ENCODE peak calls at places on chromosome 19, in six cellular contexts. V, P, T, D, R and O are unnamed samples.

GRCh38 chr19:17751103-17751911 is at the start of gene FCHO1:
- DNase-seq in V (peak), P (no peak), T (no peak), D (no peak), R (no peak), O (no peak)

GRCh38 chr19:51552996-51553725 is 17.9 kb upstream of the ZNF175 start:
- DNase-seq in V (peak), P (no peak), T (peak), D (peak), R (no peak), O (peak)

GRCh38 chr19:38669532-38669931 is 22.1 kb downstream of the ACTN4 start:
- DNase-seq in V (no peak), P (no peak), T (no peak), D (no peak), R (no peak), O (no peak)

GRCh38 chr19:29704562-29705558 is 10.2 kb downstream of the C19orf12 start:
- DNase-seq in V (no peak), P (no peak), T (no peak), D (no peak), R (no peak), O (no peak)

GRCh38 chr19:41700381-41701195 is 7.8 kb upstream of the CEACAM5 start:
- DNase-seq in V (no peak), P (no peak), T (no peak), D (no peak), R (no peak), O (no peak)

GRCh38 chr19:5001547-5002131 is 32.7 kb downstream of the KDM4B start:
- DNase-seq in V (no peak), P (no peak), T (no peak), D (peak), R (no peak), O (no peak)

GRCh38 chr19:28652790-28653189 is 560.2 kb downstream of the UQCRFS1 start:
- DNase-seq in V (no peak), P (no peak), T (no peak), D (no peak), R (no peak), O (no peak)

GRCh38 chr19:15280915-15281683 is 48.9 kb upstream of the EPHX3 start:
- DNase-seq in V (peak), P (peak), T (peak), D (peak), R (no peak), O (peak)

GRCh38 chr19:1469936-1470863 is 8.8 kb downstream of the C19orf25 start:
- DNase-seq in V (peak), P (no peak), T (no peak), D (no peak), R (no peak), O (peak)
- TF ChIP-seq CTCF in V (no peak), P (no peak), T (no peak), D (no peak), R (no peak), O (no peak)

GRCh38 chr19:49869484-49870308 is 2.3 kb upstream of the PNKP start:
- DNase-seq in V (peak), P (peak), T (peak), D (peak), R (peak), O (peak)
- TF ChIP-seq CTCF in V (peak), P (no peak), T (no peak), D (no peak), R (peak), O (no peak)

GRCh38 chr19:10836478-10837325 is 690 bp upstream of the TMED1 start:
- DNase-seq in V (peak), P (peak), T (no peak), D (peak), R (peak), O (peak)
- TF ChIP-seq CTCF in V (no peak), P (no peak), T (no peak), D (no peak), R (no peak), O (no peak)

DNA sequence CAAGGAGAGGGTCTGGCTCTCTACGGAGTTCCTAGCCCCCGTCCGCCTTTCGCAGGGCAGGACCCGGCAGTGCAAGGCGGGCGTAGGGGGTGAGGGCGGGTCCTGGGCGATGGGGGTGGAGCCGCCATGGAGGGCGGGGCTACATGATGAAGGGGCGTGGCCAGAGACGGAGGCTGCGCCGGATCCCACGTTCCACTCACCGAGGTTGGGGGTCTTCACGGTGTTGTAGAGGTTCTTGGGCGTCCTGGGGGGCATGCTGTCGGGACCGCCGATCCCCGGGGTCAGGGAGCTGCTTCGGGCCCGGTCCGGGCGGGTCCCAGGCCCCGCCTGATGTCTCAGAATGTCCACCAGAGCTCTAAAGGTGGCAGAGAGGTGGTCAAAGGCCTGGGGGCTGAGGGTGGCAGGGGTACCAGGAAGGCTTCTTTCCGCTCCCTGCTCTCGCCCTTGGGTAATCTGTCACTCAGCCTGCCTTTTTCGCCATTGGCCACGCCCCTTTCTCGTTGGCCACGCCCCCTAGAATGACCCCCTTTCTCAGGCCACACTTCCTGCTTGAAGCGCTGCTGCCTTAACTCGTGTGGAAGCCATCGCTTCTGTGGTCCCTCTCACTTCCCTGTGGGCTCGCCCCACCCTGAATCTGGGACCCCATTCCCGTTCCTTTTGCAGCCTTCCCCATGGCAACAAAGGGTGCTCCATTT is 2.5 kb downstream of the SHISA7 start:
- DNase-seq in V (no peak), P (no peak), T (no peak), D (no peak), R (no peak), O (no peak)
- TF ChIP-seq CTCF in V (no peak), P (no peak), T (no peak), D (no peak), R (no peak), O (no peak)

GRCh38 chr19:742540-743075 is 8.3 kb upstream of the MISP start:
- DNase-seq in V (no peak), P (no peak), T (no peak), D (no peak), R (no peak), O (no peak)

GRCh38 chr19:738509-739128 is 12.3 kb upstream of the MISP start:
- DNase-seq in V (no peak), P (no peak), T (no peak), D (no peak), R (no peak), O (no peak)

GRCh38 chr19:743168-743687 is 7.7 kb upstream of the MISP start:
- DNase-seq in V (peak), P (no peak), T (no peak), D (peak), R (no peak), O (no peak)

GRCh38 chr19:739998-740715 is 10.8 kb upstream of the MISP start:
- DNase-seq in V (no peak), P (no peak), T (no peak), D (no peak), R (no peak), O (no peak)

DNA sequence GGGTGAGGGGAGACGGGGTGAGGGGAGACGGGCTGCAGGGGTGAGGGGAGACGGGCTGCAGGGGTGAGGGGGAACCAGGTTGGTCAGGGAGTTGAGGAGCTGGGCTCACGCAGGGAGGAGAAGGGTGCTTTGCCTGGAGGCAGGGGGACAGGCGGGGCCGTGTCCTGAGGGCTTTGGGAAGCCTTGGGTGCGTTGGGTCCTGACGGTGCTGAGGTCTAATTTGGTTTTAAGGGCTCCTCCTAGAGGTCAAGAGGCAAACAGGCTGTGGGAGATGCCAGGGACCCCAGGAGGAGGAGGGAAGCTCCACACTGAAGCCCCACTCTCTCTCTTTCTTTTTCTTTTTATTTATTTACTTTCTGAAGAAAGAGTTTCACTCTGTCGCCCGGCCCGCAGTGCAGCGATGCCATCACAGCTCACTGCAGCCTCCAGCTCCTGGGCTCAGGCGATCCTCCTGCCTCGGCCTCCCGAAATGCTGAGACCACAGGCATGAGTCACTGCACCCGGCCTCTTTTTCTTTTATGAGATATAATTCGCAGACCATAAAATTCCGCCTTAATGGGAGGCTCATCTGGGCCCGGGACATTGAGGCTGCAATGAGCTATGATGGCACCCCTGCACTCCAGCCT is 9.3 kb upstream of the MISP start:
- DNase-seq in V (no peak), P (no peak), T (no peak), D (peak), R (no peak), O (no peak)
- TF ChIP-seq CTCF in V (no peak), P (no peak), T (no peak), D (peak), R (no peak), O (no peak)

GRCh38 chr19:40279761-40280607 is 5.2 kb downstream of the AKT2 start:
- DNase-seq in V (no peak), P (no peak), T (no peak), D (no peak), R (no peak), O (no peak)
- TF ChIP-seq CTCF in V (no peak), P (no peak), T (no peak), D (no peak), R (no peak), O (no peak)

GRCh38 chr19:58237324-58237723 is 8.6 kb downstream of the ZNF544 start:
- DNase-seq in V (no peak), P (no peak), T (no peak), D (no peak), R (no peak), O (no peak)
- TF ChIP-seq CTCF in V (no peak), P (no peak), T (no peak), D (no peak), R (no peak), O (no peak)

DNA sequence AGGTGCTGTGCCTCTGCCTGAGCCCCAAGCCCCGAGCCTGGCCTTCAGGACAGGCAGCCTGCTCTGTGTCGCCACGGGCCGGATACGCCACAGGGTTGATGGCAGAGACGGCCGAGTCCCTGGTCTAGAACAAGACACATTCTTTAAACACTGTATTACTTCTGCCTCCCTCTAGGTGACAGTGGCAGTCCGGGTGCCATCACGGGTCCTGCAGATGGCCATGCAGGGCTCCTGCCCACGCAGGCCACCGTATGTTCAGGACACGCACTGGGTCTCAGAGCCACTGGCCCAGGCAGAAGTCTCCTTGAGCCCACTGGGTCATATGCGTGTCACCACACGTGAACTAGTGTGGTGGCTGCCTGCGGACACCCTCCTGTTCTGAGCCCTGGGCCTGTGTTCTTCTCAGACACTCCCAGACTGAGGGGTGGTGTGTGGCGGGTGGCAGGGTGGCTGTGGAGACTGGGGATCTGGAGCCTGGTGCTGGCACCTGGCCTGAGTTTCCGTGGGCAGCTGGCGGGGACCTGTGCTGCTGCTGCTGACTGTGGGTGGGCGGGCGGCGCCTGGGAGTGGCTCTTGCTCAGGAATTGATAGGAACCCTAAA is 4.4 kb downstream of the PLEKHJ1 start:
- DNase-seq in V (no peak), P (no peak), T (no peak), D (no peak), R (no peak), O (no peak)
- TF ChIP-seq CTCF in V (no peak), P (no peak), T (no peak), D (no peak), R (no peak), O (peak)

DNA sequence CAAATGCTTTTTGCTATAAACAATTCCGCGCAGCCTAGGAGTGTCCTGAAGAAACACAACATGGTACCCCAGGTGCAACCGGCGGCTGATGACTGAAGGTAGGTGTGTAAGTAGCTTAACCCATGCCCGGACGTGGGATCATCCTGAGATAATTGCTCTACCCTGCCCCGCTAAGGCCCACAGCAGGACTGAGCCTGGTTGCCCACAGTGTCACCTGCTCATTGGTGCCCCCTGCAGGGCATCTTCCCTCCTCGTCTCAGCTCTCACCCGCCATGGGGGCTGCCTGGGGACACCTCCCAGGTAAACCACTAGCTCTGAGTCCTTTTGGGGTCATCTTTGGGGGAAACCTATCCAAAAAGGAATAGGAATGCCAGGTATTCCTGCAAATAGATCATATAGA is 22.3 kb downstream of the TMEM161A start:
- DNase-seq in V (no peak), P (no peak), T (no peak), D (peak), R (no peak), O (peak)
- TF ChIP-seq CTCF in V (peak), P (no peak), T (peak), D (peak), R (peak), O (peak)